ENCODE peak calls at places on chromosomes 7 and 10, in six cellular contexts. I, E, G, M, D and Y are unnamed samples.

GRCh38 chr7:143519411-143520131 is 41.9 kb downstream of the TAS2R41 start:
- DNase-seq in M (peak), I (no peak), D (no peak), G (no peak), E (no peak), Y (no peak)

GRCh38 chr7:36207451-36208291 is 54.6 kb downstream of the EEPD1 start:
- DNase-seq in M (peak), D (peak), E (peak), I (no peak), G (peak), Y (no peak)

GRCh38 chr10:24820616-24821015 is 96.9 kb upstream of the ARHGAP21 start:
- DNase-seq in D (peak), E (no peak), M (no peak), I (no peak), G (peak), Y (no peak)

GRCh38 chr7:22361795-22362194 is 4.8 kb upstream of the RAPGEF5 start:
- DNase-seq in G (peak), D (peak), I (no peak), M (peak), E (no peak), Y (no peak)

GRCh38 chr10:79081353-79082034 is 12.7 kb downstream of the ZMIZ1 start:
- DNase-seq in M (peak), I (no peak), G (no peak), E (no peak), D (no peak), Y (no peak)

GRCh38 chr7:27242580-27243339 is at the start of gene EVX1:
- DNase-seq in D (no peak), M (no peak), I (no peak), G (peak), E (no peak), Y (no peak)

GRCh38 chr7:130268463-130269317 is 2.0 kb downstream of the CPA2 start:
- DNase-seq in G (no peak), E (no peak), D (no peak), I (no peak), M (no peak), Y (no peak)

GRCh38 chr10:30231071-30231652 is 117.9 kb downstream of the MTPAP start:
- DNase-seq in I (no peak), G (peak), M (no peak), E (no peak), D (no peak), Y (peak)

GRCh38 chr10:16717617-16718395 is 99.4 kb downstream of the RSU1 start:
- DNase-seq in D (no peak), M (no peak), E (no peak), G (no peak), I (no peak), Y (no peak)

GRCh38 chr7:136956232-136956631 is 87.8 kb downstream of the CHRM2 start:
- DNase-seq in D (no peak), I (no peak), G (no peak), E (no peak), M (peak), Y (no peak)

GRCh38 chr7:148303295-148304013 is 287.1 kb upstream of the C7orf33 start:
- DNase-seq in E (no peak), D (no peak), M (no peak), I (peak), G (no peak), Y (no peak)

GRCh38 chr10:86366033-86366901 is at the start of gene GRID1:
- DNase-seq in E (no peak), I (peak), G (peak), D (no peak), M (peak), Y (no peak)

GRCh38 chr10:50990568-50991495 is 83.5 kb upstream of the PRKG1 start:
- DNase-seq in M (peak), G (peak), E (no peak), D (no peak), I (peak), Y (no peak)

GRCh38 chr7:95440394-95441038 is 5.7 kb upstream of the PON2 start:
- DNase-seq in G (no peak), E (no peak), D (no peak), M (no peak), I (no peak), Y (no peak)

GRCh38 chr10:10677479-10677878 is 340.2 kb upstream of the CELF2 start:
- DNase-seq in D (peak), E (no peak), M (peak), G (peak), I (peak), Y (peak)

GRCh38 chr7:128410092-128410665 is 397 bp upstream of the IMPDH1 start:
- DNase-seq in G (peak), I (no peak), D (peak), M (peak), E (peak), Y (peak)

GRCh38 chr10:23742368-23742767 is 303.5 kb downstream of the OTUD1 start:
- DNase-seq in G (no peak), D (no peak), I (no peak), M (no peak), E (no peak), Y (no peak)